ENCODE peak calls at places on chromosome 19, in eight cellular contexts. S is activated T-cell treated with anti-CD3 and anti-CD28 coated beads, Interleukin-2, amount 50 U/mL, for 72 hours; B is hypothalamus; T is lung microvascular endothelial cell; K is Right ventricle myocardium superior; P is fibroblast of mammary gland; L is activated T-helper 1 cell treated with anti-CD3 and anti-CD28 coated beads, Interleukin-2, amount 50 U/mL, for 16 hours; Z is SK-N-DZ. G is an unnamed sample.

GRCh38 chr19:3338541-3339181 is 27.7 kb upstream of the NFIC start:
- DNase-seq in K (peak; percentile 63), P (no peak), Z (no peak), T (no peak), S (peak; percentile 31), B (no peak), L (peak; percentile 53), G (no peak)

GRCh38 chr19:6276447-6276846 is 3.3 kb downstream of the MLLT1 start:
- DNase-seq in Z (no peak), K (peak; percentile 68), S (no peak), L (no peak), T (no peak), B (no peak), P (peak; percentile 89), G (peak; percentile 97)

GRCh38 chr19:13681509-13681908 is 82.8 kb upstream of the MRI1 start:
- DNase-seq in T (no peak), S (no peak), L (no peak), K (no peak), B (no peak), P (peak; percentile 65), Z (no peak), G (no peak)

GRCh38 chr19:29275266-29275665 is 62.3 kb upstream of the UQCRFS1 start:
- DNase-seq in T (no peak), B (no peak), Z (no peak), P (no peak), S (no peak), K (no peak), L (no peak), G (no peak)

GRCh38 chr19:50790898-50791562 is 815 bp downstream of the ACP4 start:
- DNase-seq in T (no peak), S (no peak), B (no peak), P (no peak), L (no peak), K (no peak), Z (no peak), G (peak; percentile 6)

GRCh38 chr19:38880882-38881609 is 3.0 kb upstream of the RINL start:
- DNase-seq in B (no peak), L (no peak), P (no peak), K (no peak), S (no peak), Z (no peak), T (no peak), G (no peak)

GRCh38 chr19:13195678-13196077 is 45.5 kb downstream of the IER2 start:
- DNase-seq in B (no peak), T (no peak), L (peak; percentile 35), K (no peak), Z (peak; percentile 31), S (peak; percentile 47), P (no peak), G (no peak)

GRCh38 chr19:46615966-46616365 is 8.9 kb downstream of the PTGIR start:
- DNase-seq in S (no peak), L (no peak), Z (no peak), P (no peak), K (no peak), T (no peak), B (no peak), G (no peak)

GRCh38 chr19:35620001-35620400 is 7.5 kb downstream of the HAUS5 start:
- DNase-seq in K (no peak), T (no peak), P (no peak), B (no peak), Z (no peak), L (no peak), S (no peak), G (no peak)

GRCh38 chr19:31256601-31256990 is 92.6 kb downstream of the TSHZ3 start:
- DNase-seq in T (no peak), K (no peak), B (no peak), L (no peak), P (no peak), Z (no peak), S (no peak), G (no peak)

GRCh38 chr19:33746159-33746558 is 50.5 kb upstream of the KCTD15 start:
- DNase-seq in L (no peak), T (no peak), P (no peak), Z (no peak), B (no peak), K (no peak), S (no peak), G (no peak)

GRCh38 chr19:36528921-36529518 is 949 bp upstream of the ZNF260 start:
- DNase-seq in P (no peak), Z (peak; percentile 35), L (no peak), T (no peak), B (no peak), S (peak; percentile 54), K (no peak), G (no peak)

GRCh38 chr19:5005096-5005495 is 36.2 kb downstream of the KDM4B start:
- DNase-seq in K (peak; percentile 27), T (no peak), L (no peak), S (no peak), Z (no peak), P (no peak), B (no peak), G (no peak)

GRCh38 chr19:13699786-13700185 is 64.5 kb upstream of the MRI1 start:
- DNase-seq in K (no peak), T (no peak), B (no peak), Z (no peak), S (no peak), P (no peak), L (no peak), G (no peak)

GRCh38 chr19:48713041-48713863 is 6.3 kb downstream of the MAMSTR start:
- DNase-seq in B (no peak), S (no peak), P (no peak), K (no peak), T (no peak), Z (peak; percentile 40), L (no peak), G (no peak)

GRCh38 chr19:50239916-50240585 is 36.6 kb downstream of the MYH14 start:
- DNase-seq in K (no peak), B (no peak), Z (no peak), L (no peak), S (no peak), P (peak; percentile 25), T (no peak), G (no peak)

GRCh38 chr19:5200844-5201243 is 139.8 kb downstream of the PTPRS start:
- DNase-seq in P (peak; percentile 10), Z (no peak), B (no peak), S (no peak), T (no peak), K (no peak), L (no peak), G (no peak)

GRCh38 chr19:49869009-49869483 is 1.7 kb upstream of the PNKP start:
- DNase-seq in S (no peak), P (no peak), K (no peak), Z (no peak), L (no peak), B (no peak), T (no peak), G (no peak)

GRCh38 chr19:42178791-42179500 is 38.5 kb downstream of the DEDD2 start:
- DNase-seq in S (peak; percentile 36), L (no peak), B (no peak), P (no peak), Z (peak; percentile 90), T (no peak), K (no peak), G (no peak)

GRCh38 chr19:42199440-42200115 is 17.9 kb downstream of the DEDD2 start:
- DNase-seq in L (no peak), K (peak; percentile 77), Z (no peak), T (no peak), P (no peak), B (no peak), S (peak; percentile 72), G (no peak)

GRCh38 chr19:39098365-39099269 is 14.4 kb downstream of the ACP7 start:
- DNase-seq in S (no peak), P (no peak), K (no peak), T (no peak), Z (no peak), B (no peak), L (no peak), G (no peak)

GRCh38 chr19:38869160-38869835 is 8.8 kb downstream of the RINL start:
- DNase-seq in K (no peak), L (no peak), Z (no peak), B (no peak), P (no peak), T (peak; percentile 22), S (peak; percentile 53), G (no peak)

GRCh38 chr19:18160792-18161690 is 8.1 kb downstream of the PIK3R2 start:
- DNase-seq in B (peak; percentile 47), Z (peak; percentile 32), T (peak; percentile 72), S (peak; percentile 82), K (peak; percentile 87), L (peak; percentile 71), P (peak; percentile 42), G (peak; percentile 63)

GRCh38 chr19:13797870-13798269 is 2.6 kb downstream of the ZSWIM4 start:
- DNase-seq in B (no peak), S (no peak), P (peak; percentile 83), Z (no peak), K (no peak), L (no peak), T (no peak), G (peak; percentile 64)

GRCh38 chr19:3343619-3344502 is 22.5 kb upstream of the NFIC start:
- DNase-seq in Z (peak; percentile 59), K (peak; percentile 91), B (peak; percentile 54), L (no peak), S (peak; percentile 54), T (peak; percentile 77), P (peak; percentile 92), G (peak; percentile 93)

GRCh38 chr19:44202470-44202869 is 9.9 kb upstream of the ZNF227 start:
- DNase-seq in T (peak; percentile 11), K (no peak), L (no peak), Z (no peak), S (no peak), P (peak; percentile 58), B (no peak), G (peak; percentile 7)

GRCh38 chr19:29749450-29749849 is 34.4 kb upstream of the C19orf12 start:
- DNase-seq in S (no peak), Z (no peak), L (no peak), K (no peak), P (no peak), B (no peak), T (no peak), G (no peak)

GRCh38 chr19:2529473-2529918 is 53.6 kb downstream of the GADD45B start:
- DNase-seq in S (no peak), B (no peak), Z (peak; percentile 36), K (no peak), P (peak; percentile 100), T (peak; percentile 78), L (no peak), G (peak; percentile 94)